ENCODE peak calls at places on chromosomes 12 and 14, in eight cellular contexts. S is choroid plexus epithelial cell, R is body of pancreas, F is colonic mucosa, U is cardiac fibroblast, O is fibroblast of villous mesenchyme, G is cardiac muscle cell, J is adrenal gland. P is an unnamed sample.

GRCh38 chr12:108693186-108693585 is 38.1 kb downstream of the CORO1C start:
- DNase-seq in S (no peak), R (no peak), F (no peak), U (no peak), O (no peak), G (no peak), J (no peak), P (no peak)

GRCh38 chr12:23043647-23044046 is 418.7 kb downstream of the ETNK1 start:
- DNase-seq in S (no peak), R (no peak), F (no peak), U (no peak), O (no peak), G (no peak), J (no peak), P (no peak)

GRCh38 chr12:111597731-111598636 is 1.1 kb downstream of the ATXN2 start:
- DNase-seq in S (peak), R (peak), F (peak), U (peak), O (peak), G (peak), J (peak), P (peak)

GRCh38 chr14:102544745-102545460 is 35.3 kb upstream of the ANKRD9 start:
- DNase-seq in S (no peak), R (no peak), F (peak), U (no peak), O (no peak), G (no peak), J (no peak), P (no peak)

GRCh38 chr12:69553626-69554248 is 31.5 kb upstream of the CCT2 start:
- DNase-seq in S (peak), R (no peak), F (no peak), U (peak), O (peak), G (peak), J (peak), P (peak)

GRCh38 chr12:41905703-41906297 is 238.9 kb downstream of the GXYLT1 start:
- DNase-seq in S (no peak), R (no peak), F (no peak), U (no peak), O (no peak), G (no peak), J (no peak), P (no peak)

GRCh38 chr12:72957454-72957853 is 685.3 kb downstream of the TRHDE start:
- DNase-seq in S (no peak), R (no peak), F (no peak), U (no peak), O (no peak), G (no peak), J (no peak), P (no peak)

GRCh38 chr14:102507891-102508312 is 1.7 kb downstream of the ANKRD9 start:
- DNase-seq in S (no peak), R (no peak), F (no peak), U (no peak), O (no peak), G (no peak), J (no peak), P (no peak)

GRCh38 chr14:21084988-21085853 is 13.2 kb downstream of the ZNF219 start:
- DNase-seq in S (peak), R (no peak), F (no peak), U (peak), O (peak), G (peak), J (peak), P (peak)

GRCh38 chr14:51823706-51824105 is 36.7 kb upstream of the GNG2 start:
- DNase-seq in S (peak), R (no peak), F (no peak), U (peak), O (peak), G (no peak), J (no peak), P (no peak)

GRCh38 chr14:57087841-57088240 is 180.9 kb downstream of the EXOC5 start:
- DNase-seq in S (no peak), R (no peak), F (no peak), U (no peak), O (no peak), G (no peak), J (no peak), P (no peak)

GRCh38 chr12:42450248-42450647 is 124.3 kb downstream of the PPHLN1 start:
- DNase-seq in S (peak), R (no peak), F (no peak), U (peak), O (no peak), G (peak), J (peak), P (no peak)

GRCh38 chr12:91651728-91652127 is 469.1 kb upstream of the DCN start:
- DNase-seq in S (no peak), R (no peak), F (no peak), U (no peak), O (peak), G (no peak), J (no peak), P (no peak)

GRCh38 chr12:89208661-89209096 is 143.6 kb downstream of the DUSP6 start:
- DNase-seq in S (peak), R (no peak), F (no peak), U (peak), O (peak), G (peak), J (no peak), P (peak)

GRCh38 chr12:18224745-18225144 is 36.6 kb upstream of the PIK3C2G start:
- DNase-seq in S (peak), R (no peak), F (no peak), U (peak), O (peak), G (peak), J (no peak), P (peak)

GRCh38 chr14:35159742-35160409 is 37.5 kb downstream of the PRORP start:
- DNase-seq in S (peak), R (no peak), F (no peak), U (peak), O (peak), G (peak), J (no peak), P (peak)

GRCh38 chr12:71291746-71292145 is 133.9 kb upstream of the TSPAN8 start:
- DNase-seq in S (no peak), R (no peak), F (no peak), U (no peak), O (no peak), G (no peak), J (no peak), P (no peak)

GRCh38 chr12:38516418-38516817 is 199.8 kb downstream of the ALG10B start:
- DNase-seq in S (no peak), R (no peak), F (no peak), U (no peak), O (no peak), G (no peak), J (no peak), P (no peak)

GRCh38 chr12:58681730-58682129 is 238.6 kb downstream of the LRIG3 start:
- DNase-seq in S (no peak), R (no peak), F (no peak), U (no peak), O (no peak), G (no peak), J (no peak), P (no peak)
- TF ChIP-seq CTCF in S (no peak), R (no peak), F (no peak), U (no peak), O (no peak), G (no peak), J (no peak), P (no peak)

GRCh38 chr12:53727310-53728041 is at the start of gene CALCOCO1:
- DNase-seq in S (peak), R (peak), F (peak), U (peak), O (peak), G (peak), J (peak), P (peak)

GRCh38 chr12:53726946-53727309 is 324 bp downstream of the CALCOCO1 start:
- DNase-seq in S (peak), R (peak), F (no peak), U (peak), O (peak), G (peak), J (peak), P (peak)

GRCh38 chr12:53728206-53728605 is 954 bp upstream of the CALCOCO1 start:
- DNase-seq in S (no peak), R (no peak), F (no peak), U (no peak), O (no peak), G (no peak), J (no peak), P (no peak)

GRCh38 chr12:53726342-53726741 is 910 bp downstream of the CALCOCO1 start:
- DNase-seq in S (no peak), R (no peak), F (no peak), U (peak), O (no peak), G (no peak), J (no peak), P (no peak)

GRCh38 chr12:53725824-53726223 is 1.4 kb downstream of the CALCOCO1 start:
- DNase-seq in S (no peak), R (no peak), F (peak), U (peak), O (no peak), G (peak), J (no peak), P (no peak)
- H3K4me3 ChIP-seq in S (peak), R (no peak), F (no peak), U (peak), O (peak), G (no peak), J (no peak), P (peak)

DNA sequence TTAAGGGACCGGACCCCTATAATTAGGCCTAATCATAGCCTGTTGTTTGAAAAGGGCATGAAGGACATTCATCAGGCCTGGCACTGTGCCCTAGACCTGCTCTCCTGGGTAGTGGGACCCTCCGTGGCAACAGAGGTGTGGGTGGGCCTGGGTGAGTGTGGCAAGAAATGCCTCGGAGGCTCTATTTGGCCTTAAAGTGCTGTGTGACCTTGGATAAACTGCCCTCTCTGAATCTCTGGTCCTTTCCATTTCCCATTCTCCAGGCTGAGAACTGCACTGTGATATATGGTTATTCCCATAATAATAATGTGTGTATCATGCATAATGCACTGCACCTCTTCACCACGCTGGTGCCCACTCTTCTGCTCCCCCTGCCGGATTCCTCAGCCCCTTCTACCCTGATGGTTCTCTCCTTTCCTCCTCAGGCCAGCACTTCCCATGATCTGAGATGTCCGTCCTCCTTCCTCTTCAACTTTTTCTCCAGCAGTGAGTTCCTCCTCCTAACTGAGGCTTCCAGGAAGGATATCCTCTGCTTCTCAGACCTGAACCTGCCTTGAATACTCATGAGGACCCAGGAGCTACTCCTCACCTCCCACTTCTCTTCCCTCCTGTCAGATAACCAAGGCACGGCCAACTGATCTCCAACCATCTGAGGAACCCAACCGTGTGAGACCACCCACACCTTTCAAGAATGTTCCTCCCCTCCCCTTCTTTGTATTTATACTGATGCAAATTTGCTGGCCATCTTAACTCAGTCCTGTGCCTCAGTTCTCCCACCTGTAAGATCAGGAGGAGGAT is 111.0 kb upstream of the PZP start:
- DNase-seq in S (no peak), R (no peak), F (no peak), U (peak), O (no peak), G (no peak), J (no peak), P (peak)
- TF ChIP-seq CTCF in S (no peak), R (no peak), F (no peak), U (peak), O (peak), G (no peak), J (no peak), P (peak)

GRCh38 chr12:106582661-106583577 is at the start of gene RFX4:
- DNase-seq in S (no peak), R (no peak), F (no peak), U (no peak), O (no peak), G (no peak), J (no peak), P (no peak)

GRCh38 chr12:106582264-106582591 is 576 bp upstream of the RFX4 start:
- DNase-seq in S (no peak), R (no peak), F (no peak), U (no peak), O (no peak), G (no peak), J (no peak), P (no peak)

GRCh38 chr12:106585237-106585834 is 2.5 kb downstream of the RFX4 start:
- DNase-seq in S (no peak), R (no peak), F (no peak), U (peak), O (no peak), G (no peak), J (no peak), P (no peak)

GRCh38 chr12:106584104-106585064 is 1.6 kb downstream of the RFX4 start:
- DNase-seq in S (peak), R (no peak), F (no peak), U (no peak), O (no peak), G (no peak), J (no peak), P (no peak)

DNA sequence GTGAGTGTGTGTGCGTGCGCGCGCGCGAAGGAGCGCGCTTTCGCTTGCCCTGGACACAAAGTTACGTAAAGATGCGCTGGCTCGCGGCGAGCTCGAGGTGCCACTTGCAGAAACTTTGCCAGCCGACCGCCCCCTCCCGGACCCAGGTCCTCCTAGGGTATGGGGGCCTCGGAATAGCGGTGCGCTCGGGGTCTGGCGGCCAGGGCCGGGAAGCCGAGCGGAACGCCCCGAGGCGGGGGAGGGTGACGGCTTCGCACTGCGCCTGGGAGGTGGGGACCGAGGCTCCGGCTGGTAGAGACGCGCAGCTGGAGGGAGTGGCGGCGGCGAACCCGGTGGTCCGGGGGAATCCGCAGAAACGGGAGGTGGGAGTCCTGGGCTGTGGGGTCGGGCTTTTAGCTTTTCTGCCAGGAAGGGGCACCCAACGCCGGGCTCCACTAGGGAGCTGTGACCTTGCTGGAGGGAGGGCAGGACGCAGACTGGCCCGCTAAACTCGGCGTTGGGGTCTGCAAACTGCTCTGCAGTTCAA is 837 bp downstream of the RFX4 start:
- DNase-seq in S (no peak), R (no peak), F (no peak), U (peak), O (peak), G (peak), J (no peak), P (peak)
- H3K4me3 ChIP-seq in S (peak), R (no peak), F (peak), U (peak), O (peak), G (peak), J (no peak), P (peak)

GRCh38 chr14:92481386-92481785 is 32.2 kb upstream of the RIN3 start:
- DNase-seq in S (peak), R (no peak), F (no peak), U (peak), O (peak), G (peak), J (no peak), P (peak)
- TF ChIP-seq CTCF in S (peak), R (no peak), F (no peak), U (peak), O (peak), G (peak), J (no peak), P (peak)

DNA sequence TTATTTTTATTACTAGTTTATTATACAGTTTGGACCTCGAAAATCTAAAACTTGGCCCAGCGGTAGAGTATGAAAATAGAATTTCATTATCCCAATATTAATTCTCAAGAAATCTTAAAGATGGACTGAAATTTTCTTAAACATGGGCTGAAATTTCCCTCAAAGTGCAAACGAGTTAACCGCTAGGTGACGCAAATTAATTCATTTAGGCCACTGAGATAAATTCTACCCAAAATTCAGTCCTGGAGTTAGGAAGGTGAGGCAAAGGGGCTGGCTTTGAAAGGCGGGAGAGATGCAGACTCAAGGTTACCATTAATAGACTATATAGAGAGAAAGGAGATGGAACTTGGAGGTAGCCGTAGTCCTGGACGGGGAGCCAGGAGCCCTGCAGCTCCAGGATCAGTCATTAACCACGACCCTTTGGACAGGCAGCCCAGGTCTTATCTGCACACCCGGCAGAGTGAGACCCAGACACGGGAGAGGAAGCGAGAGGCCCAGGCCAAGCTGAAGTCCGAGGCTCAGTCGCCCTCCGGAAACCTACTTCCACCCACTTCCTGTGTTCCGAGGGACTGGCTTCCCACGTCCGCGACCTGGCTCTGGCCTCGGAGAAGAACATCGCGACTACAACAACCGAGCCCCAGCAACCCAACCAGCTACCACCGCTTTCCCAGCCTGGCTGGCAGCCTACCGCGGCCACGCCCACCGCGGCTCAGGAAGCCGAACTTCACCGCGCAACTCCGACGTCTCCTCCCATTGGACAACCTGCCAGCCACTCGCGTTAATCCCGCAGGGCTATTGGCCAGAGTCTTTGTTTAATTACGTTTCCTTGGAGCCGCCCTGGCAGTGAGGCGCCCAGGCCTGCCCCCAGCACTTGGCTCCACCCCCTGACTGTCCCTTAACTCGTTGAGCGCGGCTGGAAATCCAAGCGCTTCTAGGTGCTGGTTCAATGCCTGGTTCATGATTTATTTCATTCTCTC is at the start of gene EFCAB11:
- DNase-seq in S (peak), R (peak), F (peak), U (peak), O (peak), G (peak), J (peak), P (peak)
- H3K4me3 ChIP-seq in S (peak), R (peak), F (peak), U (peak), O (peak), G (peak), J (peak), P (peak)

GRCh38 chr12:15276088-15276698 is 46.1 kb upstream of the PTPRO start:
- DNase-seq in S (peak), R (peak), F (peak), U (peak), O (peak), G (peak), J (peak), P (peak)
- TF ChIP-seq CTCF in S (peak), R (peak), F (peak), U (peak), O (peak), G (peak), J (peak), P (peak)

DNA sequence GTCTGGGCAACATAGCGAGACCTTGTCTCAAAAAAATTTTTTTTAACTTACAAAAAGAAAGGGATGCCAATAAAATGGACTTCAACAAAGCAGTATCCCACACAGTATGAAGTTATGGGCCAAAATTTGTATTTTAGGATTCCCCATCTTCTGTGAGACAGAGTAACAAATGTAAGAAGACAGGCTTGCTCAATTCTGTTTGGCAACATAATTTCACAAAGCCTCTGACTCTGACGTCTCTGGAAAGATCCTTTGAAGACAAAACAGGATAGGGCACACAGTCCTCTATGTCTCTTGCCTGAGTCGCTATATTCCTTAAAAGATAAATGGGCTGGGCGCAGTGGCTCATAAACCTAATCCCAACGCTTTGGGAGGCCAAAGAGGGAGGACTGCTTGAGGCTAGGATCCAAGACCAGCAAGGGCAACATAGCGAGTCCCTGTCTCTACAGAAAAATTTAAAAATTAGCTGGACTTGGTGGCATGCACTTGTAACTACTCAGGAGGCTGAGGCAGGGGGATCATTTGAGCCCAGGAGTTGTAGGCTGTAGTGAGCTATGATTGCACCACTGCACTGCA is 1.1 kb upstream of the HOMEZ start:
- DNase-seq in S (peak), R (no peak), F (no peak), U (peak), O (peak), G (peak), J (no peak), P (peak)
- H3K4me3 ChIP-seq in S (peak), R (peak), F (peak), U (peak), O (peak), G (peak), J (no peak), P (peak)

DNA sequence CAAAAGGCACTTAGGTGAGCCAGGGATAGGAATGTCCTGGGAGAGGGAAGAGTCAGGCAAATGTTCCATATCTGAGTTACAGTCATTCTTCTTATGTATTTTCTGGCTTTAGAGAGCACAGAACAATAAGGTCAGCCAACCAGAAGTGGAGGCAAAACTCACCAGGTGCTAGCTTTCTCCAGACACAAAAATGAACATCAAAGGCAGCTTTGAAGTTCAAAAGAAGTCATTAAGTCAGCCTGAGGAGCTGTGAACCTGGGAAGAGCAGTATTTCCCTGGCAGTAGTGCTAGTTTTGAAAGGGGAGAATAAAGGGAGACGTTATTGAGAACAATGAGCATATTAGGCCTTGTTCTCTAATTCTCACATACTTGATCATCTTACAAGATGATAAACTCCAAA is 199.8 kb upstream of the LMNTD1 start:
- DNase-seq in S (no peak), R (no peak), F (no peak), U (no peak), O (no peak), G (no peak), J (no peak), P (no peak)
- TF ChIP-seq CTCF in S (no peak), R (no peak), F (no peak), U (no peak), O (no peak), G (no peak), J (no peak), P (no peak)

P was measured in fibroblast of pulmonary artery.